ENCODE peak calls at places on chromosome 21, in seven cellular contexts. T is NCI-H226, N is HuH-7, S is HTR-8/SVneo, B is AG09309, Z is HFF-Myc, O is NCI-H1105 treated with DMSO at 0.1 percent for 48 hours. V is an unnamed sample.

GRCh38 chr21:34690041-34690792 is 21.4 kb downstream of the CLIC6 start:
- DNase-seq in O (peak; percentile 73), Z (no peak), S (no peak), N (no peak), T (no peak), B (no peak), V (no peak)

GRCh38 chr21:43869486-43870325 is 4.7 kb downstream of the AGPAT3 start:
- DNase-seq in B (no peak), T (no peak), S (no peak), N (no peak), O (no peak), Z (no peak), V (no peak)

GRCh38 chr21:28487455-28488070 is 505.1 kb downstream of the LTN1 start:
- DNase-seq in N (no peak), B (no peak), O (no peak), T (no peak), S (no peak), Z (no peak), V (no peak)

GRCh38 chr21:25994758-25995163 is 175.8 kb downstream of the APP start:
- DNase-seq in Z (no peak), B (no peak), N (no peak), S (no peak), T (no peak), O (no peak), V (no peak)

GRCh38 chr21:35818597-35818996 is 241.7 kb downstream of the SETD4 start:
- DNase-seq in Z (no peak), S (no peak), O (no peak), T (no peak), B (no peak), N (no peak), V (no peak)

GRCh38 chr21:33070921-33071877 is 1.3 kb downstream of the OLIG1 start:
- DNase-seq in B (no peak), O (peak; percentile 24), N (no peak), T (no peak), S (no peak), Z (no peak), V (no peak)

GRCh38 chr21:35204850-35205564 is 155.9 kb upstream of the RUNX1 start:
- DNase-seq in Z (peak; percentile 78), S (no peak), B (no peak), O (no peak), T (peak; percentile 57), N (peak; percentile 17), V (no peak)

GRCh38 chr21:41381731-41382130 is 19.9 kb downstream of the MX2 start:
- DNase-seq in T (no peak), O (no peak), Z (no peak), N (no peak), S (no peak), B (no peak), V (no peak)

GRCh38 chr21:42598159-42598735 is 55.2 kb upstream of the PDE9A start:
- DNase-seq in Z (no peak), N (no peak), O (no peak), S (no peak), B (no peak), T (no peak), V (no peak)

GRCh38 chr21:46141767-46142580 is 13.4 kb downstream of the FTCD start:
- DNase-seq in Z (no peak), T (no peak), B (no peak), S (no peak), N (no peak), O (no peak), V (no peak)

GRCh38 chr21:17428980-17429379 is 83.9 kb upstream of the CXADR start:
- DNase-seq in T (no peak), N (no peak), S (no peak), O (no peak), B (no peak), Z (no peak), V (no peak)

GRCh38 chr21:43286196-43286595 is 117.4 kb downstream of the CRYAA start:
- DNase-seq in Z (no peak), B (no peak), O (no peak), S (no peak), N (no peak), T (no peak), V (no peak)

GRCh38 chr21:44413566-44414290 is 41.6 kb upstream of the LRRC3 start:
- DNase-seq in B (no peak), O (no peak), T (no peak), Z (no peak), S (no peak), N (no peak), V (no peak)

GRCh38 chr21:41958886-41959563 is 5.2 kb upstream of the C2CD2 start:
- DNase-seq in N (no peak), O (no peak), T (peak; percentile 13), B (no peak), S (no peak), Z (no peak), V (no peak)

GRCh38 chr21:29423521-29423920 is 124.8 kb downstream of the BACH1 start:
- DNase-seq in S (no peak), T (no peak), Z (no peak), N (no peak), B (no peak), O (no peak), V (no peak)

GRCh38 chr21:37489553-37489952 is 123.0 kb downstream of the DYRK1A start:
- DNase-seq in T (no peak), N (no peak), O (no peak), B (no peak), S (no peak), Z (no peak), V (no peak)

GRCh38 chr21:38498057-38498833 is at the start of gene ERG:
- DNase-seq in S (no peak), T (no peak), B (no peak), N (no peak), O (no peak), Z (no peak), V (no peak)

GRCh38 chr21:28442624-28443023 is 550.1 kb downstream of the LTN1 start:
- DNase-seq in S (no peak), B (peak; percentile 89), Z (peak; percentile 77), O (no peak), N (no peak), T (peak; percentile 24), V (no peak)

GRCh38 chr21:43266534-43266933 is 97.7 kb downstream of the CRYAA start:
- DNase-seq in B (no peak), T (no peak), Z (no peak), S (no peak), O (no peak), N (no peak), V (no peak)

GRCh38 chr21:36735724-36736310 is 36.9 kb downstream of the SIM2 start:
- DNase-seq in T (no peak), O (no peak), S (no peak), N (no peak), Z (no peak), B (no peak), V (no peak)